ENCODE peak calls at places on chromosomes 5 and 9, in eight cellular contexts. M, P, A, Z, N, E, Y and D are unnamed samples. For H3K4me1, the result is how much of the 10 kb centered on the place peaks cover.

GRCh38 chr9:86407022-86407421 is 52.8 kb upstream of the TUT7 start:
- DNase-seq in E (no peak), A (no peak), Y (no peak), M (no peak), Z (no peak), P (no peak), N (no peak), D (no peak)

GRCh38 chr5:60675286-60675685 is 24.7 kb downstream of the DEPDC1B start:
- DNase-seq in E (no peak), M (no peak), Z (no peak), N (no peak), P (no peak), A (no peak), Y (no peak), D (no peak)

GRCh38 chr5:82307431-82307830 is 29.3 kb upstream of the RPS23 start:
- DNase-seq in Z (no peak), M (no peak), P (no peak), E (no peak), N (no peak), A (no peak), Y (no peak), D (no peak)

GRCh38 chr9:124016152-124017063 is 4.8 kb downstream of the LHX2 start:
- DNase-seq in E (no peak), Z (no peak), N (peak), M (no peak), A (peak), Y (no peak), P (no peak), D (no peak)

GRCh38 chr5:125696762-125697161 is 726.4 kb upstream of the GRAMD2B start:
- DNase-seq in Z (no peak), N (no peak), M (no peak), P (peak), A (no peak), E (no peak), Y (no peak), D (no peak)

GRCh38 chr9:99859395-99859980 is 37.8 kb downstream of the NR4A3 start:
- DNase-seq in Y (no peak), N (no peak), Z (no peak), P (no peak), M (no peak), E (no peak), A (no peak), D (no peak)

GRCh38 chr9:134966697-134967546 is 49.2 kb upstream of the FCN1 start:
- DNase-seq in M (peak), Z (no peak), A (peak), E (no peak), Y (no peak), N (no peak), P (no peak), D (no peak)

GRCh38 chr5:59560553-59560952 is 333.0 kb downstream of the PDE4D start:
- DNase-seq in P (no peak), N (no peak), Y (no peak), E (no peak), Z (no peak), M (no peak), A (no peak), D (no peak)

GRCh38 chr5:14326035-14326909 is 183.1 kb downstream of the TRIO start:
- DNase-seq in Y (no peak), N (no peak), A (no peak), E (no peak), M (no peak), Z (no peak), P (no peak), D (no peak)

GRCh38 chr9:132239999-132240859 is 78.4 kb downstream of the NTNG2 start:
- DNase-seq in M (no peak), P (peak), E (no peak), Z (no peak), N (no peak), Y (no peak), A (peak), D (no peak)

GRCh38 chr5:72244862-72245371 is 75.1 kb downstream of the MRPS27 start:
- DNase-seq in A (no peak), Z (no peak), E (no peak), P (no peak), M (no peak), Y (no peak), N (no peak), D (peak)

GRCh38 chr5:147439253-147439652 is 70.6 kb downstream of the DPYSL3 start:
- DNase-seq in M (no peak), N (no peak), P (no peak), Z (no peak), Y (no peak), E (no peak), A (no peak), D (no peak)

GRCh38 chr9:82447343-82447742 is 458.8 kb downstream of the SPATA31D1 start:
- DNase-seq in P (no peak), M (no peak), Z (no peak), N (no peak), E (no peak), Y (no peak), A (no peak), D (no peak)

GRCh38 chr9:80679920-80680319 is 1009.4 kb downstream of the TLE1 start:
- DNase-seq in M (no peak), Z (no peak), P (no peak), Y (no peak), A (no peak), N (no peak), E (no peak), D (no peak)

GRCh38 chr5:16013334-16014065 is 166.1 kb downstream of the MARCHF11 start:
- DNase-seq in Y (no peak), P (no peak), A (no peak), N (no peak), E (no peak), Z (no peak), M (no peak), D (no peak)

GRCh38 chr5:86878250-86878649 is 260.5 kb downstream of the COX7C start:
- DNase-seq in E (no peak), M (no peak), N (no peak), A (no peak), Z (no peak), P (no peak), Y (no peak), D (no peak)

GRCh38 chr5:81021951-81022687 is 62.0 kb downstream of the RASGRF2 start:
- DNase-seq in A (no peak), M (no peak), P (peak), Y (no peak), N (no peak), Z (no peak), E (no peak), D (no peak)

GRCh38 chr9:33265211-33265885 is 499 bp downstream of the CHMP5 start:
- DNase-seq in P (no peak), Y (no peak), E (no peak), A (no peak), N (no peak), M (no peak), Z (no peak), D (no peak)

GRCh38 chr9:133075925-133076324 is 14.1 kb downstream of the CEL start:
- DNase-seq in A (no peak), Z (no peak), P (no peak), E (no peak), N (no peak), Y (no peak), M (no peak), D (no peak)

GRCh38 chr5:9233712-9234111 is 312.2 kb downstream of the SEMA5A start:
- DNase-seq in P (no peak), M (no peak), Z (no peak), A (no peak), E (peak), N (no peak), Y (no peak), D (no peak)

GRCh38 chr5:16600397-16600796 is 16.4 kb downstream of the RETREG1 start:
- DNase-seq in N (no peak), Z (peak), M (no peak), P (peak), A (peak), E (no peak), Y (peak), D (no peak)

GRCh38 chr5:59709833-59710232 is 183.7 kb downstream of the PDE4D start:
- DNase-seq in Z (no peak), A (no peak), P (no peak), E (no peak), M (no peak), N (no peak), Y (no peak), D (no peak)

GRCh38 chr9:109535365-109535764 is 37.3 kb upstream of the PTPN3 start:
- DNase-seq in Z (no peak), P (no peak), N (no peak), A (no peak), Y (no peak), M (no peak), E (no peak), D (no peak)

GRCh38 chr5:116724971-116725370 is 150.3 kb upstream of the SEMA6A start:
- DNase-seq in A (no peak), Z (no peak), M (no peak), N (no peak), P (no peak), Y (no peak), E (no peak), D (no peak)

GRCh38 chr5:33311893-33312292 is 128.9 kb upstream of the TARS1 start:
- DNase-seq in N (no peak), E (no peak), A (no peak), Z (no peak), M (no peak), P (no peak), Y (no peak), D (no peak)

GRCh38 chr5:40475546-40475945 is 204.2 kb upstream of the PTGER4 start:
- DNase-seq in E (no peak), Z (no peak), Y (no peak), P (no peak), N (no peak), M (no peak), A (no peak), D (no peak)

GRCh38 chr5:36691241-36691640 is 84.8 kb downstream of the SLC1A3 start:
- DNase-seq in Z (no peak), E (no peak), Y (no peak), A (no peak), N (no peak), P (no peak), M (no peak), D (no peak)

GRCh38 chr5:68419637-68420452 is 204.3 kb downstream of the PIK3R1 start:
- DNase-seq in A (no peak), Y (no peak), Z (no peak), N (no peak), P (no peak), E (no peak), M (peak), D (peak)

GRCh38 chr9:116058421-116058820 is 95.2 kb upstream of the PAPPA start:
- DNase-seq in Y (no peak), P (no peak), E (no peak), Z (no peak), A (no peak), M (no peak), N (no peak), D (no peak)

GRCh38 chr5:142722896-142723295 is 37.0 kb upstream of the FGF1 start:
- DNase-seq in N (no peak), Z (no peak), M (no peak), Y (no peak), A (no peak), P (no peak), E (no peak), D (no peak)

GRCh38 chr5:146510528-146510927 is 5.5 kb downstream of the GPR151 start:
- DNase-seq in Z (no peak), N (no peak), M (no peak), Y (no peak), E (no peak), A (no peak), P (no peak), D (no peak)

GRCh38 chr5:40991168-40991980 is 79.8 kb downstream of the MROH2B start:
- DNase-seq in P (peak), A (no peak), Y (peak), Z (peak), E (peak), N (no peak), M (no peak), D (peak)

GRCh38 chr5:151676719-151677118 is 10.0 kb downstream of the SPARC start:
- DNase-seq in Z (no peak), P (no peak), N (no peak), M (no peak), Y (no peak), A (no peak), E (no peak), D (no peak)

DNA sequence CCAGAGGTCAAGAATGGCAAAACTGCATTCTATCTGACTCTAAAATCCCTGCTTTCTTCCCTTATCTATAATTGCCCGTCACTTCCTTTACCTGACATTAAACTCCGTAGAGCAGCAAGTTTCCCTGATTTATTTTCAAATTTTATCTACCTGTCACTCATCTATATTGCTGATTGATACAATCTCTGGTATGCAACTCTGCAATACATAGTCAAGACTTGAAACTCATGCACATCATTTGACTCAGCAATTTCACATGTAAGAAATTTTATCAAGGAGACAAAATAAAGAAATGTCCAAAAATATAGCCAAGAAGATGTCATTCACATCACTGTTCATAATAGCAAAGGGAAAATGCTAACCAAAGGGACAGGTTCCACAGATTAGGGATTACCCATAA is 39.5 kb downstream of the FBXW11 start:
- DNase-seq in E (no peak), P (no peak), N (no peak), Z (no peak), Y (no peak), M (no peak), A (no peak), D (no peak)
- H3K4me1 ChIP-seq in E (half or more), P (half or more), N (under half), Z (under half), Y (under half), M (under half), A (under half), D (under half)

GRCh38 chr9:129628709-129629108 is 2.7 kb downstream of the NTMT1 start:
- DNase-seq in Z (no peak), N (no peak), Y (no peak), P (no peak), E (no peak), M (no peak), A (no peak), D (no peak)
- TF ChIP-seq CTCF in Z (no peak), N (no peak), Y (peak), P (no peak), E (no peak), M (no peak), A (no peak), D (no peak)

GRCh38 chr5:55601209-55601618 is 66.5 kb upstream of the PLPP1 start:
- DNase-seq in Z (peak), M (peak), N (peak), P (peak), E (peak), A (peak), Y (peak), D (peak)

GRCh38 chr5:55603947-55604346 is 69.2 kb upstream of the PLPP1 start:
- DNase-seq in M (no peak), N (peak), P (no peak), A (no peak), E (peak), Y (no peak), Z (no peak), D (no peak)

GRCh38 chr5:55599148-55600050 is 64.6 kb upstream of the PLPP1 start:
- DNase-seq in N (peak), Z (no peak), M (no peak), E (no peak), Y (no peak), P (no peak), A (no peak), D (no peak)

GRCh38 chr5:55600086-55600485 is 65.3 kb upstream of the PLPP1 start:
- DNase-seq in P (no peak), Y (no peak), N (no peak), A (no peak), E (no peak), Z (no peak), M (no peak), D (no peak)

DNA sequence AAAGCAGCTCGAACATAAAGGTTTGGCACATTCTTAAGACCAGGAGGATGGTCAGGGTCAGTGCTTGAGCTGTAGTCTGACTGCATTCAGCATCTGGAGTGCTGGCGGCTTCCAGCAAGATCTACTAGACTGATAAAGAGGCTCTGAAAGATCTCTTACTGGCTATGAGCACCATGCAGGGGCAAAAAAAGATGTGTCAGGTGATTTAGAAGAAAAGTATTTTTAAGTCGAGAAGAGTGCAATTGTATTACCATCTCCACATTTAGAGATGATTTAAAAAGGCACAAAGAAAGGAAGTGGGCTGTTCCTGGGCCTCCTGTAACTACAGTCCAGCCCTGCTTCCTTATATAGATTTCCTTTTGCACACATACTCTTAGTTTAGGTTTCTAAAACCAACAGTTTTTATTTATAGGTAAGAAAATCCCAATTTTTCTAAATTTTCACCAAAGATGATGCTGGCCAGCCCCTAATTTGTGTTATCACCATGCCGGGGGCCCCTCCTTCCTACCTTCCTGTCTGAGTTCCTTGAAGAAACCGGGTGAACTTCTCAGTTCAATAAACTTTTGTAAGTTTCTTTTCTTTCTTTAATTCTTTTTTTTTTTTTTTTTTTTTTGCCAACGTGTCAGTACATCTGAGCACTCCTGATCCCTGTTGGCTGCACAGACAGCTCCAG is 65.9 kb upstream of the PLPP1 start:
- DNase-seq in P (no peak), A (no peak), Y (no peak), Z (no peak), N (peak), M (no peak), E (no peak), D (no peak)
- H3K4me1 ChIP-seq in P (half or more), A (half or more), Y (half or more), Z (under half), N (under half), M (under half), E (half or more), D (under half)

GRCh38 chr5:126984632-126985031 is 45.7 kb downstream of the MARCHF3 start:
- DNase-seq in P (no peak), E (no peak), M (no peak), Z (no peak), A (no peak), Y (no peak), N (no peak), D (no peak)

GRCh38 chr5:126983874-126984266 is 46.5 kb downstream of the MARCHF3 start:
- DNase-seq in Y (no peak), P (no peak), M (no peak), E (no peak), A (no peak), N (no peak), Z (no peak), D (no peak)

GRCh38 chr5:126982195-126982594 is 48.2 kb downstream of the MARCHF3 start:
- DNase-seq in E (no peak), N (no peak), Y (no peak), Z (no peak), P (no peak), M (no peak), A (no peak), D (no peak)

GRCh38 chr5:126987271-126987899 is 43.0 kb downstream of the MARCHF3 start:
- DNase-seq in N (no peak), E (no peak), Y (no peak), Z (no peak), P (no peak), A (no peak), M (no peak), D (no peak)

GRCh38 chr5:126982926-126983873 is 47.2 kb downstream of the MARCHF3 start:
- DNase-seq in M (no peak), N (no peak), Y (no peak), Z (no peak), E (no peak), P (no peak), A (no peak), D (no peak)
- TF ChIP-seq CTCF in M (no peak), N (no peak), Y (no peak), Z (no peak), E (no peak), P (no peak), A (no peak), D (no peak)

GRCh38 chr5:54009828-54010227 is 300.5 kb downstream of the ARL15 start:
- DNase-seq in M (no peak), A (no peak), E (no peak), N (no peak), Z (no peak), P (no peak), Y (no peak), D (no peak)

GRCh38 chr5:54002779-54003178 is 307.6 kb downstream of the ARL15 start:
- DNase-seq in P (no peak), N (no peak), M (no peak), E (no peak), Z (no peak), Y (no peak), A (no peak), D (no peak)

GRCh38 chr5:54004697-54005096 is 305.7 kb downstream of the ARL15 start:
- DNase-seq in Z (no peak), M (no peak), A (no peak), Y (no peak), E (no peak), N (no peak), P (no peak), D (no peak)

GRCh38 chr5:54009357-54009756 is 301.0 kb downstream of the ARL15 start:
- DNase-seq in P (no peak), Z (no peak), E (no peak), A (no peak), N (no peak), M (no peak), Y (no peak), D (no peak)

DNA sequence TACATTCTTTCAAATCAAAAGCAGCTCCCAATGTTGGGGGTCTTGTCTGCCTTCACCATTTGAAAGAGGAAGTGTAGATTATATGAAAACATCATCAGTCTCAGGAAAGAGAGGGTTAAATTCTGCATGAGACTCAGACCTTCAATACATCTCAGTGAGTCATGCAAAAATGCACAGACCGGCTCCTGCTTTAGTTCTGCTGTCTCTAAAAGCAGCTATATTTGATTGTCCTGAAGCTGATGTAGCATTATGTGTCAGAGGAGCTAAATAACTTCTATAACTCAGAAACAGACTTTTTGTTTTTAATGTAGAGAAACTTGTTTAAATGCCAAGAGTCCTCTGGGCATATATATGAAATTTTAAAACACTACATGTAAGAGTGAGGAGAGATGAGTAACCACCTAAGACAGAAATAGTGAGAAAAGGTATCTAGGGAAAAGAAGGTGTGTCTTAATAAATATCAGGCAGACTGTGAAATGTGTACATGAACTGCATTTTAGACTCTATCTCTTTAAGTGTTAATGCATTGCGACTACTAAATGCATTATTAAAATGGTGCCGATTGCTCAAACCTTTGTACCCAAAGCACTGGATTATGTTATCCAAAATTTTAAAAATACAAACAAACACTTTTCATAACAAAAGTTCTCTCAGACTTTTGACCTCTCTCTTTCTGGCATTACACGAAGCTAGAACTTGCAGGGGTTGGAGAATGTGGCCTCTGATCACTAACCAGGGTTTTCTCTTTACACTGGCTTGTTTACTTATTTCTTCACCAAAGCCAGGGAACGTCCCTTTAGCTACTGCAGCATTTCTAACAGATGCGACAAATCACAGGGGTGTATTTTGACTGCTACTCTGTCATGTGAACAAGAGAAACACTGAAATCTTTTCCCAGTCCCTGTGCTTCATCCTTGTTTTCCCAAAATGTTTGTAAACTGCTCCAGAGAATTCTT is 302.3 kb downstream of the ARL15 start:
- DNase-seq in P (no peak), N (no peak), M (no peak), Z (no peak), A (no peak), Y (no peak), E (no peak), D (no peak)
- H3K4me1 ChIP-seq in P (under half), N (under half), M (under half), Z (under half), A (under half), Y (under half), E (under half), D (under half)